ENCODE peak calls at places on chromosome 3, in four cellular contexts. A, O, D and Z are unnamed samples.

GRCh38 chr3:123440181-123440580 is 8.7 kb downstream of the ADCY5 start:
- DNase-seq in A (no peak), O (no peak), D (no peak), Z (no peak)

GRCh38 chr3:63945558-63946096 is 33.4 kb upstream of the SCAANT1 start:
- DNase-seq in A (no peak), O (no peak), D (no peak), Z (peak)

GRCh38 chr3:16266714-16267113 is 1.7 kb downstream of the OXNAD1 start:
- DNase-seq in A (no peak), O (no peak), D (no peak), Z (no peak)

GRCh38 chr3:195822131-195822696 is 10.5 kb upstream of the MUC4 start:
- DNase-seq in A (no peak), O (no peak), D (no peak), Z (no peak)

GRCh38 chr3:45796902-45797637 is 734 bp upstream of the SLC6A20 start:
- DNase-seq in A (no peak), O (no peak), D (no peak), Z (no peak)

GRCh38 chr3:632571-633170 is 436.1 kb downstream of the CHL1 start:
- DNase-seq in A (peak), O (no peak), D (no peak), Z (peak)

GRCh38 chr3:51966016-51966415 is 1.2 kb downstream of the PCBP4 start:
- DNase-seq in A (no peak), O (no peak), D (no peak), Z (no peak)

GRCh38 chr3:10166213-10166604 is 1.5 kb downstream of the IRAK2 start:
- DNase-seq in A (no peak), O (no peak), D (no peak), Z (no peak)

GRCh38 chr3:100254168-100254777 is 6.5 kb upstream of the TBC1D23 start:
- DNase-seq in A (peak), O (no peak), D (no peak), Z (peak)